ENCODE peak calls at places on chromosomes 13 and 19, in five cellular contexts. W is neural progenitor cell; B is heart right ventricle; J is heart left ventricle; L is CD4-positive, CD25-positive, alpha-beta regulatory T cell. S is an unnamed sample.
A peak's percentile ranks its signal among the peaks of the same experiment; 100 is the strongest.

GRCh38 chr19:4976412-4977298 is 7.7 kb downstream of the KDM4B start:
- DNase-seq in W (peak; percentile 44), B (peak; percentile 65), J (peak; percentile 86), L (no peak), S (peak; percentile 88)

GRCh38 chr13:103883152-103883551 is 816.9 kb upstream of the SLC10A2 start:
- DNase-seq in W (peak; percentile 83), B (peak; percentile 77), J (peak; percentile 87), L (no peak), S (peak; percentile 89)

GRCh38 chr13:99012539-99012938 is 34.7 kb upstream of the DOCK9 start:
- DNase-seq in W (no peak), B (no peak), J (no peak), L (no peak), S (no peak)

GRCh38 chr19:44993926-44994537 is 7.2 kb upstream of the RELB start:
- DNase-seq in W (no peak), B (no peak), J (no peak), L (no peak), S (no peak)

GRCh38 chr13:26558912-26559485 is 1.5 kb downstream of the WASF3 start:
- DNase-seq in W (peak; percentile 83), B (no peak), J (no peak), L (no peak), S (no peak)

GRCh38 chr19:21082011-21082975 is at the start of gene ZNF714:
- DNase-seq in W (peak; percentile 97), B (peak; percentile 83), J (peak; percentile 93), L (peak; percentile 96), S (peak; percentile 97)

GRCh38 chr19:44990966-44991365 is 10.3 kb upstream of the RELB start:
- DNase-seq in W (no peak), B (no peak), J (no peak), L (no peak), S (no peak)

GRCh38 chr13:95643814-95644598 is 500 bp downstream of the DZIP1 start:
- DNase-seq in W (peak; percentile 77), B (peak; percentile 24), J (no peak), L (no peak), S (peak; percentile 27)

GRCh38 chr19:42091300-42092266 is 15.6 kb downstream of the ZNF574 start:
- DNase-seq in W (no peak), B (no peak), J (no peak), L (no peak), S (no peak)

GRCh38 chr19:31149306-31149975 is 199.8 kb downstream of the TSHZ3 start:
- DNase-seq in W (peak; percentile 56), B (no peak), J (no peak), L (no peak), S (no peak)

GRCh38 chr19:50793558-50794065 is 3.4 kb downstream of the ACP4 start:
- DNase-seq in W (no peak), B (no peak), J (no peak), L (no peak), S (no peak)
- H3K27ac ChIP-seq in W (no peak overlapping the region), B (no peak overlapping the region), J (no peak overlapping the region), L (no peak overlapping the region), S (no peak overlapping the region)

GRCh38 chr19:14516746-14517438 is 1.3 kb downstream of the DNAJB1 start:
- DNase-seq in W (no peak), B (no peak), J (no peak), L (no peak), S (no peak)
- H3K27ac ChIP-seq in W (no peak overlapping the region), B (peak overlapping the region; percentile 99), J (peak overlapping the region; percentile 100), L (peak overlapping the region; percentile 94), S (peak overlapping the region; percentile 99)

GRCh38 chr19:34962945-34963530 is 991 bp downstream of the ZNF792 start:
- DNase-seq in W (no peak), B (peak; percentile 22), J (peak; percentile 40), L (peak; percentile 23), S (no peak)
- H3K27ac ChIP-seq in W (no peak overlapping the region), B (peak overlapping the region; percentile 81), J (peak overlapping the region; percentile 81), L (peak overlapping the region; percentile 67), S (peak overlapping the region; percentile 11)

GRCh38 chr19:2037676-2038255 is 13.3 kb downstream of the MKNK2 start:
- DNase-seq in W (no peak), B (no peak), J (no peak), L (no peak), S (no peak)
- H3K27ac ChIP-seq in W (peak overlapping the region; percentile 37), B (no peak overlapping the region), J (peak overlapping the region; percentile 96), L (peak overlapping the region; percentile 23), S (peak overlapping the region; percentile 43)

GRCh38 chr19:38667552-38668205 is 20.2 kb downstream of the ACTN4 start:
- DNase-seq in W (no peak), B (no peak), J (no peak), L (no peak), S (no peak)

GRCh38 chr19:38671654-38672053 is 24.2 kb downstream of the ACTN4 start:
- DNase-seq in W (no peak), B (no peak), J (no peak), L (no peak), S (no peak)

GRCh38 chr19:38673030-38673429 is 25.6 kb downstream of the ACTN4 start:
- DNase-seq in W (no peak), B (no peak), J (no peak), L (no peak), S (no peak)

GRCh38 chr19:38669532-38669931 is 22.1 kb downstream of the ACTN4 start:
- DNase-seq in W (no peak), B (no peak), J (no peak), L (peak; percentile 69), S (no peak)

GRCh38 chr19:38670921-38671398 is 23.5 kb downstream of the ACTN4 start:
- DNase-seq in W (no peak), B (no peak), J (no peak), L (no peak), S (no peak)
- H3K27ac ChIP-seq in W (no peak overlapping the region), B (peak overlapping the region; percentile 98), J (peak overlapping the region; percentile 99), L (no peak overlapping the region), S (peak overlapping the region; percentile 53)

GRCh38 chr13:40407567-40407966 is 258.9 kb downstream of the FOXO1 start:
- DNase-seq in W (no peak), B (no peak), J (no peak), L (no peak), S (no peak)

GRCh38 chr13:40408602-40409001 is 257.8 kb downstream of the FOXO1 start:
- DNase-seq in W (no peak), B (no peak), J (no peak), L (no peak), S (no peak)

GRCh38 chr13:40406405-40407138 is 259.9 kb downstream of the FOXO1 start:
- DNase-seq in W (no peak), B (no peak), J (no peak), L (no peak), S (no peak)

GRCh38 chr13:40410315-40410714 is 256.1 kb downstream of the FOXO1 start:
- DNase-seq in W (no peak), B (no peak), J (no peak), L (no peak), S (no peak)

DNA sequence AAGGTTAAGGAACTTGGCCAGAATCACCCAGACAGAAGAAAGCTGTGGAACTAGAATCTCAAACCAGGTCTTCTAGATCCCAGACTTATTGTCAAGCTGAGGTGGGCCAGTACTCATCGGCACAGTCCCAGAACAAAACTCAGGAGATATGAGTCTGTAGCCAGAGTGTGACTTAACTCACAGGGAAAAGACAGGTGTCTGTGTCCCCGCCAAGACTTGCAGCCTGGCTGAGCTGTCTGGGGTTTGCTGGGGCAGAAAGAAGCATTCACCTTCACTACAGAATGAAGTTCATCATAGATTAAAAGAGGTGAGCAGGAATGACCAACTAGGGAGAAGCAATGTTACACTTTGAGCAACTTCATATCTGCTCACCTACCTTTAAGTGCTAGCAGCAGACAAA is 257.2 kb downstream of the FOXO1 start:
- DNase-seq in W (no peak), B (no peak), J (no peak), L (no peak), S (no peak)
- H3K27ac ChIP-seq in W (no peak overlapping the region), B (no peak overlapping the region), J (peak overlapping the region; percentile 41), L (no peak overlapping the region), S (no peak overlapping the region)

GRCh38 chr19:29704562-29705558 is 10.2 kb downstream of the C19orf12 start:
- DNase-seq in W (no peak), B (no peak), J (no peak), L (peak; percentile 61), S (no peak)
- H3K27ac ChIP-seq in W (no peak overlapping the region), B (no peak overlapping the region), J (no peak overlapping the region), L (peak overlapping the region; percentile 62), S (peak overlapping the region; percentile 73)

GRCh38 chr13:73599232-73600128 is 534.7 kb downstream of the KLF12 start:
- DNase-seq in W (no peak), B (no peak), J (no peak), L (no peak), S (no peak)
- H3K27ac ChIP-seq in W (no peak overlapping the region), B (no peak overlapping the region), J (no peak overlapping the region), L (no peak overlapping the region), S (no peak overlapping the region)

GRCh38 chr19:39842693-39843435 is 3.3 kb downstream of the FBL start:
- DNase-seq in W (no peak), B (no peak), J (no peak), L (no peak), S (no peak)
- H3K27ac ChIP-seq in W (no peak overlapping the region), B (peak overlapping the region; percentile 37), J (peak overlapping the region; percentile 45), L (no peak overlapping the region), S (peak overlapping the region; percentile 42)

GRCh38 chr19:38690146-38690545 is 42.7 kb downstream of the ACTN4 start:
- DNase-seq in W (no peak), B (no peak), J (no peak), L (no peak), S (no peak)
- H3K27ac ChIP-seq in W (no peak overlapping the region), B (peak overlapping the region; percentile 95), J (peak overlapping the region; percentile 93), L (no peak overlapping the region), S (no peak overlapping the region)